ENCODE peak calls at places on chromosomes 16 and 17, in seven cellular contexts. D is GM12864; N is AG04449; Z is effector memory CD8-positive, alpha-beta T cell; M is body of pancreas; K is KG1; L is left colon. U is an unnamed sample.

GRCh38 chr17:80615311-80615710 is 70.7 kb downstream of the RPTOR start:
- DNase-seq in N (no peak), Z (no peak), M (no peak), L (no peak), K (no peak), D (no peak), U (no peak)

GRCh38 chr17:73232587-73233373 is 28.9 kb downstream of the CPSF4L start:
- DNase-seq in Z (no peak), N (no peak), L (no peak), D (no peak), K (no peak), M (peak; percentile 35), U (no peak)

GRCh38 chr16:20792216-20792615 is 14.1 kb downstream of the ERI2 start:
- DNase-seq in K (no peak), L (no peak), Z (no peak), N (no peak), M (no peak), D (no peak), U (no peak)

GRCh38 chr17:4678448-4679026 is 25.4 kb downstream of the PELP1 start:
- DNase-seq in N (peak; percentile 66), D (no peak), K (no peak), M (peak; percentile 8), Z (no peak), L (no peak), U (peak; percentile 34)

GRCh38 chr16:51683882-51684281 is 532.8 kb upstream of the SALL1 start:
- DNase-seq in D (no peak), K (no peak), N (no peak), Z (no peak), L (no peak), M (no peak), U (no peak)

GRCh38 chr17:17769869-17770361 is 66.9 kb downstream of the SREBF1 start:
- DNase-seq in D (no peak), Z (no peak), N (no peak), M (no peak), L (no peak), K (no peak), U (no peak)

GRCh38 chr17:47225911-47226688 is 17.0 kb downstream of the MYL4 start:
- DNase-seq in M (no peak), K (no peak), L (no peak), Z (no peak), D (no peak), N (no peak), U (no peak)

GRCh38 chr16:79278506-79278905 is 322.0 kb downstream of the MAF start:
- DNase-seq in N (no peak), M (no peak), Z (peak; percentile 64), L (peak; percentile 21), K (no peak), D (peak; percentile 79), U (no peak)

GRCh38 chr16:88634141-88634993 is 4.0 kb upstream of the IL17C start:
- DNase-seq in K (no peak), N (no peak), L (peak; percentile 69), D (no peak), M (no peak), Z (peak; percentile 71), U (no peak)

GRCh38 chr16:27326738-27327585 is 13.2 kb downstream of the IL4R start:
- DNase-seq in N (peak; percentile 77), K (peak; percentile 44), L (peak; percentile 56), D (no peak), M (peak; percentile 88), Z (no peak), U (no peak)

GRCh38 chr16:19853973-19854876 is 30.4 kb downstream of the GPRC5B start:
- DNase-seq in L (no peak), Z (no peak), N (no peak), M (no peak), K (no peak), D (no peak), U (no peak)

GRCh38 chr16:51146256-51146924 is 4.7 kb downstream of the SALL1 start:
- DNase-seq in K (no peak), D (no peak), Z (no peak), M (no peak), N (no peak), L (no peak), U (no peak)

GRCh38 chr17:60562421-60562820 is 36.4 kb upstream of the APPBP2 start:
- DNase-seq in Z (no peak), K (no peak), D (no peak), N (no peak), L (no peak), M (no peak), U (no peak)

GRCh38 chr16:83701494-83701893 is 106.3 kb upstream of the HSBP1 start:
- DNase-seq in M (peak; percentile 5), Z (no peak), K (peak; percentile 52), D (no peak), L (peak; percentile 34), N (no peak), U (no peak)

GRCh38 chr17:41585301-41585700 is 1.4 kb downstream of the KRT14 start:
- DNase-seq in N (no peak), D (no peak), L (no peak), K (no peak), M (no peak), Z (no peak), U (no peak)

GRCh38 chr17:21302711-21303425 is 18.4 kb downstream of the MAP2K3 start:
- DNase-seq in N (no peak), K (no peak), Z (no peak), D (no peak), L (no peak), M (no peak), U (no peak)

GRCh38 chr16:84672276-84673202 is 24.2 kb downstream of the KLHL36 start:
- DNase-seq in L (peak; percentile 85), Z (peak; percentile 77), M (peak; percentile 74), D (peak; percentile 29), N (no peak), K (peak; percentile 48), U (peak; percentile 19)

GRCh38 chr17:7177210-7177953 is 1.8 kb downstream of the ASGR1 start:
- DNase-seq in K (peak; percentile 25), M (peak; percentile 74), D (no peak), L (peak; percentile 73), N (no peak), Z (peak; percentile 55), U (no peak)

GRCh38 chr17:58626905-58627304 is 64.9 kb downstream of the TEX14 start:
- DNase-seq in D (no peak), L (no peak), M (peak; percentile 10), Z (no peak), N (no peak), K (no peak), U (no peak)

GRCh38 chr17:62718420-62718819 is 89.7 kb downstream of the MARCHF10 start:
- DNase-seq in Z (no peak), K (no peak), M (no peak), N (no peak), D (no peak), L (no peak), U (no peak)

GRCh38 chr16:25126820-25127232 is 15.3 kb downstream of the LCMT1 start:
- DNase-seq in Z (no peak), L (peak; percentile 60), D (no peak), K (no peak), N (peak; percentile 44), M (peak; percentile 60), U (no peak)

GRCh38 chr16:87318158-87318644 is 1.0 kb upstream of the C16orf95 start:
- DNase-seq in L (no peak), Z (no peak), D (no peak), M (peak; percentile 24), K (no peak), N (no peak), U (no peak)

GRCh38 chr16:47136101-47136820 is 7.5 kb downstream of the NETO2 start:
- DNase-seq in M (no peak), Z (no peak), L (no peak), N (no peak), K (no peak), D (no peak), U (no peak)

GRCh38 chr16:19933740-19934139 is 49.1 kb upstream of the GPRC5B start:
- DNase-seq in K (no peak), Z (no peak), D (no peak), M (no peak), L (no peak), N (no peak), U (no peak)

GRCh38 chr16:66925322-66925840 is at the start of gene RRAD:
- DNase-seq in N (no peak), M (no peak), L (no peak), K (no peak), Z (no peak), D (no peak), U (no peak)

GRCh38 chr16:30033270-30033669 is 2.2 kb upstream of the TLCD3B start:
- DNase-seq in K (no peak), N (no peak), D (peak; percentile 52), L (no peak), M (no peak), Z (no peak), U (no peak)

GRCh38 chr17:43359469-43360105 is 39.2 kb upstream of the ARL4D start:
- DNase-seq in Z (no peak), N (no peak), K (no peak), D (no peak), M (no peak), L (no peak), U (no peak)

GRCh38 chr16:17538942-17539341 is 68.2 kb upstream of the XYLT1 start:
- DNase-seq in K (no peak), Z (no peak), M (no peak), D (no peak), L (no peak), N (no peak), U (no peak)

GRCh38 chr16:67770371-67770991 is 35.9 kb downstream of the RANBP10 start:
- DNase-seq in M (no peak), K (no peak), L (no peak), D (no peak), Z (no peak), N (no peak), U (no peak)

GRCh38 chr16:67157106-67157748 is 2.5 kb downstream of the TRADD start:
- DNase-seq in M (no peak), L (no peak), K (no peak), Z (no peak), D (no peak), N (no peak), U (no peak)

GRCh38 chr17:60391419-60392041 is 403 bp downstream of the USP32 start:
- DNase-seq in N (no peak), L (no peak), D (no peak), Z (no peak), K (no peak), M (no peak), U (peak; percentile 40)

GRCh38 chr17:53032861-53033271 is 789.9 kb upstream of the KIF2B start:
- DNase-seq in M (peak; percentile 65), N (no peak), L (peak; percentile 7), Z (no peak), K (no peak), D (no peak), U (no peak)

GRCh38 chr16:68298907-68299515 is 11.7 kb downstream of the SLC7A6OS start:
- DNase-seq in K (no peak), Z (no peak), L (no peak), M (peak; percentile 23), N (peak; percentile 46), D (no peak), U (peak; percentile 59)

GRCh38 chr17:9020824-9021157 is 519 bp upstream of the NTN1 start:
- DNase-seq in M (no peak), L (no peak), D (no peak), N (no peak), K (no peak), Z (no peak), U (no peak)

GRCh38 chr17:8935194-8935593 is 30.3 kb downstream of the PIK3R5 start:
- DNase-seq in D (peak; percentile 63), Z (peak; percentile 50), N (no peak), K (no peak), M (peak; percentile 54), L (no peak), U (no peak)